ENCODE peak calls at places on chromosomes 1 and 21, in nine cellular contexts. D is GM19239, K is AG20443, N is endothelial cell of umbilical vein, S is pancreas, Y is iPS-NIHi11, C is IMR-90, H is occipital lobe, P is epithelial cell of prostate. I is an unnamed sample.

GRCh38 chr1:115166531-115167091 is 77.3 kb upstream of the TSPAN2 start:
- DNase-seq in N (peak), H (no peak), K (no peak), C (peak), D (no peak), S (no peak), P (no peak), Y (no peak), I (peak)

GRCh38 chr1:178055779-178056471 is 38.0 kb upstream of the RASAL2 start:
- DNase-seq in N (no peak), S (no peak), H (peak), K (no peak), Y (no peak), D (no peak), P (no peak), C (peak), I (peak)

GRCh38 chr1:23533288-23534130 is 2.5 kb upstream of the E2F2 start:
- DNase-seq in S (no peak), C (no peak), K (no peak), Y (no peak), N (no peak), P (peak), H (no peak), D (no peak), I (no peak)

GRCh38 chr1:8631163-8631562 is 186.3 kb downstream of the RERE start:
- DNase-seq in Y (no peak), H (no peak), D (no peak), K (no peak), P (no peak), S (no peak), N (no peak), C (peak), I (no peak)

GRCh38 chr1:234647758-234648157 is 37.8 kb upstream of the IRF2BP2 start:
- DNase-seq in D (no peak), H (no peak), P (peak), C (no peak), Y (no peak), S (no peak), K (no peak), N (no peak), I (no peak)

GRCh38 chr21:19523066-19523465 is 1119.5 kb upstream of the TMPRSS15 start:
- DNase-seq in Y (no peak), D (no peak), H (no peak), C (no peak), K (no peak), P (no peak), S (no peak), N (no peak), I (no peak)

GRCh38 chr1:220281159-220281574 is 8.9 kb upstream of the RAB3GAP2 start:
- DNase-seq in Y (peak), S (no peak), N (peak), D (no peak), H (no peak), C (peak), P (no peak), K (no peak), I (peak)

GRCh38 chr1:173581384-173582078 is 21.3 kb downstream of the SLC9C2 start:
- DNase-seq in C (no peak), P (no peak), Y (no peak), N (no peak), K (no peak), H (no peak), D (no peak), S (no peak), I (no peak)

I was measured in RPMI7951.